ENCODE peak calls at places on chromosomes 2 and 18, in four cellular contexts. Y is cardiac fibroblast, X is prostate gland, D is foreskin keratinocyte. E is an unnamed sample.

GRCh38 chr18:46718501-46719341 is 38.1 kb downstream of the ST8SIA5 start:
- DNase-seq in Y (peak), X (no peak), D (no peak), E (no peak)

GRCh38 chr2:232444409-232445148 is 11.4 kb upstream of the ALPI start:
- DNase-seq in Y (peak), X (no peak), D (peak), E (peak)

GRCh38 chr2:33267745-33268144 is 208.7 kb upstream of the RASGRP3 start:
- DNase-seq in Y (peak), X (no peak), D (no peak), E (no peak)

GRCh38 chr18:11989174-11989573 is 7.9 kb downstream of the IMPA2 start:
- DNase-seq in Y (no peak), X (no peak), D (no peak), E (no peak)

GRCh38 chr2:143615617-143616016 is 486.4 kb downstream of the ARHGAP15 start:
- DNase-seq in Y (peak), X (no peak), D (no peak), E (no peak)

GRCh38 chr2:74845217-74845751 is 11.4 kb downstream of the HK2 start:
- DNase-seq in Y (peak), X (peak), D (peak), E (peak)

GRCh38 chr18:48835119-48835518 is 115.6 kb downstream of the SMAD7 start:
- DNase-seq in Y (no peak), X (no peak), D (no peak), E (no peak)

GRCh38 chr18:79596451-79597175 is 83.0 kb upstream of the CTDP1 start:
- DNase-seq in Y (no peak), X (no peak), D (no peak), E (no peak)

GRCh38 chr2:58063641-58064040 is 17.0 kb downstream of the VRK2 start:
- DNase-seq in Y (peak), X (no peak), D (peak), E (no peak)

GRCh38 chr2:105338020-105338385 is 663 bp downstream of the C2orf49 start:
- DNase-seq in Y (no peak), X (no peak), D (no peak), E (peak)

GRCh38 chr2:113757059-113757657 is 716 bp upstream of the SLC35F5 start:
- DNase-seq in Y (no peak), X (no peak), D (no peak), E (no peak)

GRCh38 chr2:231662811-231663457 is 45.4 kb upstream of the PTMA start:
- DNase-seq in Y (no peak), X (no peak), D (no peak), E (no peak)

GRCh38 chr2:64359892-64360657 is 93.9 kb upstream of the LGALSL start:
- DNase-seq in Y (peak), X (peak), D (peak), E (peak)

GRCh38 chr2:231361701-231362588 is 33.6 kb upstream of the B3GNT7 start:
- DNase-seq in Y (no peak), X (no peak), D (no peak), E (no peak)

GRCh38 chr2:20619624-20620024 is 31.3 kb downstream of the HS1BP3 start:
- DNase-seq in Y (no peak), X (no peak), D (no peak), E (no peak)

GRCh38 chr2:133338224-133338623 is 230.0 kb downstream of the NCKAP5 start:
- DNase-seq in Y (no peak), X (no peak), D (no peak), E (no peak)

GRCh38 chr2:170292415-170292814 is 114.5 kb downstream of the MYO3B start:
- DNase-seq in Y (no peak), X (no peak), D (no peak), E (no peak)

GRCh38 chr2:111701798-111702118 is 182.2 kb downstream of the ANAPC1 start:
- DNase-seq in Y (no peak), X (no peak), D (no peak), E (no peak)

GRCh38 chr2:238142382-238143205 is 4.1 kb downstream of the KLHL30 start:
- DNase-seq in Y (no peak), X (no peak), D (peak), E (no peak)

GRCh38 chr2:149931486-149931885 is 343.9 kb upstream of the MMADHC start:
- DNase-seq in Y (no peak), X (no peak), D (no peak), E (no peak)

GRCh38 chr2:135149251-135149650 is 97.2 kb downstream of the RAB3GAP1 start:
- DNase-seq in Y (peak), X (no peak), D (peak), E (peak)

GRCh38 chr2:12493031-12493513 is 223.7 kb upstream of the TRIB2 start:
- DNase-seq in Y (peak), X (no peak), D (peak), E (peak)

GRCh38 chr2:204503869-204504268 is 41.4 kb upstream of the PARD3B start:
- DNase-seq in Y (no peak), X (no peak), D (no peak), E (no peak)

GRCh38 chr2:145096582-145096981 is 576.7 kb upstream of the ZEB2 start:
- DNase-seq in Y (peak), X (no peak), D (peak), E (peak)

GRCh38 chr18:49597152-49597551 is 35.3 kb downstream of the LIPG start:
- DNase-seq in Y (no peak), X (no peak), D (no peak), E (no peak)

GRCh38 chr2:191217580-191217979 is 27.6 kb upstream of the MYO1B start:
- DNase-seq in Y (peak), X (no peak), D (peak), E (peak)

GRCh38 chr18:12053312-12053711 is 40.3 kb upstream of the ANKRD62 start:
- DNase-seq in Y (no peak), X (no peak), D (no peak), E (no peak)

GRCh38 chr2:232538671-232539070 is 821 bp upstream of the CHRNG start:
- DNase-seq in Y (no peak), X (no peak), D (no peak), E (no peak)

GRCh38 chr2:113711857-113712256 is 44.6 kb downstream of the SLC35F5 start:
- DNase-seq in Y (no peak), X (peak), D (no peak), E (no peak)

GRCh38 chr18:44035554-44035953 is 645.1 kb upstream of the SETBP1 start:
- DNase-seq in Y (peak), X (no peak), D (no peak), E (no peak)

GRCh38 chr2:43538034-43538670 is 57.7 kb downstream of the THADA start:
- DNase-seq in Y (no peak), X (no peak), D (peak), E (no peak)

GRCh38 chr18:10977042-10977441 is 172.3 kb downstream of the PIEZO2 start:
- DNase-seq in Y (no peak), X (no peak), D (no peak), E (no peak)

GRCh38 chr2:142131016-142131714 is at the start of gene LRP1B:
- DNase-seq in Y (peak), X (no peak), D (peak), E (no peak)

GRCh38 chr2:109368798-109369197 is 239.8 kb downstream of the SH3RF3 start:
- DNase-seq in Y (no peak), X (no peak), D (no peak), E (no peak)

GRCh38 chr2:100919316-100919715 is 82.8 kb upstream of the RPL31 start:
- DNase-seq in Y (no peak), X (no peak), D (no peak), E (no peak)

DNA sequence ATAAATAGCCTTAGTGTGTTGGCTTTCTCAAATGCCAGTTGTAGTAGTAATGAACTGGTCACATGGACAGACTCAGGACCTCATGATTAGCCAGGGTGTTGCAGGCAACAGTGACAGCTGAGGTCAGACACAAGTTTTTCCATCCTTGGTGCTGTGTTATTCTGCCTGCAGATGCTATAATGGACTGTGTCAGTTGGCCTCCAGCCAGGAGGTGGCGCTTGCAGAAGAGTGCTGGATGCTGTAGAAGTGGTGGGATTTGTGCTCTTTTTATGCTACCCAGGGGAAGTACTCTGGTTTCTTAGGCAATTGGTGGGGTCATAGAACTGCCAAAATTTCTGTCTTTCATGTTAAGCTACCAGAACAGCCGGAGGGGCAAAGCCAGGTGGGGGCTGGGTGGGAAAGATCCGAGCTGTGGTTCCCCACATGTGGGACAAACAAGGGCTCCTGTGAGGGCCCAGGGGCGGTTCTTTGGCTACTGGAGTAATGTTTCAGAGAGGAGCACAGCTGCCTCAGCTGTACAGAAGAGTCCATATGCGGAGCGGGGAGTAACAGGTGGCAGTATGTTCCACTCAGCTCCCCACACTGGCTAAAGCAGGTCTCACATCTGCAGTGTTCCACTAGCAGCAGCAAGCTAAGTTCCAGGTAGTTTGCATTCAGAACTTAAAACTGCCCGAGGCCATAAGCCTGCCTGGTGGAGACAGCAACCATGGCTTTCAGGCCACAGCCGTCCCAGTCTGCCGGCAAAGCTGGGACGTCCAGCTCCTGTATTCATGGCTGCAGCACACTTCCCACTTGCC is 104.4 kb downstream of the GULP1 start:
- DNase-seq in Y (no peak), X (no peak), D (no peak), E (no peak)
- TF ChIP-seq CTCF in Y (no peak), X (no peak), D (no peak), E (no peak)

DNA sequence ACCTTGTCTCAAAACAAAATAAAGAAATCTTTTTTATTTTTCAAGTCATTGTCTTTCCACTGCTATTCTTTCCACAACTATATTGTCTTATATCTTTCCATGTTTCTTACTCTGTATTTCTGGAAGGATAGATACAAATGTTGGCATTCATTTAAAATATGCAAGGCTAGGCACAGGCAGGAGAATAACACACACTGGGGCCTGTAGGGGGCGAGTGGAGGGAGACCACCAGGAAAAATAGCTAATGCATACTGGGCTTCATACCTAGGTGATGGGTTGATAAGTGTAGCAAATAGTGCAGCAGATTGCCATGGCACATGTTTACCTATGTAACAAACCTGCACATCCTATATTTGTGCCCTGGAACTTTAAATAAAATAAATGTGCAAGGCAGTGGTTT is 9.6 kb downstream of the MRPL30 start:
- DNase-seq in Y (no peak), X (no peak), D (no peak), E (no peak)
- TF ChIP-seq CTCF in Y (no peak), X (no peak), D (peak), E (no peak)

GRCh38 chr2:156398176-156398575 is 38.0 kb upstream of the GPD2 start:
- DNase-seq in Y (no peak), X (no peak), D (no peak), E (no peak)

GRCh38 chr2:156397229-156397628 is 39.0 kb upstream of the GPD2 start:
- DNase-seq in Y (no peak), X (no peak), D (no peak), E (no peak)

GRCh38 chr2:156399224-156399949 is 36.8 kb upstream of the GPD2 start:
- DNase-seq in Y (peak), X (peak), D (no peak), E (peak)

GRCh38 chr2:156396126-156396525 is 40.1 kb upstream of the GPD2 start:
- DNase-seq in Y (no peak), X (no peak), D (peak), E (no peak)

GRCh38 chr2:156394033-156394741 is 42.0 kb upstream of the GPD2 start:
- DNase-seq in Y (no peak), X (no peak), D (no peak), E (no peak)
- TF ChIP-seq CTCF in Y (no peak), X (no peak), D (no peak), E (no peak)

DNA sequence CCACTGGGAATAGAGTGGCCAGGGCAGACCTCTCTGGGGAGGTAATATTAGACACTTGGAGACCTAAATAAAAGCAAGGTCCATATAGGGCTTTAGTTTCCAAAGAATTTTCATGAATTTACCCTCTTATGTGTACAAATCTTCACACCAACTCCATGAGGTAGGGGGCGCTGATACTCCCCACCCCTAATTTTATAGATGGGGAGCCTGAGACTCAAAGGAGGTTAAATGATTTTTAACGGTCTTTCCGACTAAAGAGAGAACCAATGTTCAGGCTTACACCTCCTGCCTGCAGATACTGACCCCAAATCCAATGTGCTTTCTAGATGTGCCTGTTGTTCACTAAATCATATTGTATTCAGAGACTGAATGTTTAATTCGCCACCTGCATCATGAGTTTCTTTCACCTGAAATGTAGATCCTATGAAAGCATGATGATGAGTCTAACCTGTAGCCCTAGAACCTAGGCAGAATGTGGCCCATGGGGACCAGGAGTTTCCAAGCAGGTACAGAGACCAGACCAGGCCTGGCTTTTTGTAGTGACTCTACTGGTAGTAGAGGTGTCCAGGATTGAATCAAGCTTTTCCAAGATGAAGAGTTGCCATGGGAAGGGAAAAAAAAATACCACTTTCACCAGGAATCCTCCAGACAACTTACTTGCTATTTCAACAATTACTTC is 16.8 kb upstream of the PAX3 start:
- DNase-seq in Y (no peak), X (no peak), D (no peak), E (no peak)
- TF ChIP-seq CTCF in Y (peak), X (no peak), D (peak), E (no peak)

GRCh38 chr2:182821172-182821571 is 45.3 kb downstream of the FRZB start:
- DNase-seq in Y (no peak), X (no peak), D (peak), E (no peak)

GRCh38 chr2:182817558-182817957 is 48.9 kb downstream of the FRZB start:
- DNase-seq in Y (no peak), X (no peak), D (no peak), E (no peak)

GRCh38 chr2:182816856-182817255 is 49.6 kb downstream of the FRZB start:
- DNase-seq in Y (no peak), X (no peak), D (no peak), E (no peak)

GRCh38 chr2:182819412-182819811 is 47.0 kb downstream of the FRZB start:
- DNase-seq in Y (no peak), X (no peak), D (no peak), E (no peak)

DNA sequence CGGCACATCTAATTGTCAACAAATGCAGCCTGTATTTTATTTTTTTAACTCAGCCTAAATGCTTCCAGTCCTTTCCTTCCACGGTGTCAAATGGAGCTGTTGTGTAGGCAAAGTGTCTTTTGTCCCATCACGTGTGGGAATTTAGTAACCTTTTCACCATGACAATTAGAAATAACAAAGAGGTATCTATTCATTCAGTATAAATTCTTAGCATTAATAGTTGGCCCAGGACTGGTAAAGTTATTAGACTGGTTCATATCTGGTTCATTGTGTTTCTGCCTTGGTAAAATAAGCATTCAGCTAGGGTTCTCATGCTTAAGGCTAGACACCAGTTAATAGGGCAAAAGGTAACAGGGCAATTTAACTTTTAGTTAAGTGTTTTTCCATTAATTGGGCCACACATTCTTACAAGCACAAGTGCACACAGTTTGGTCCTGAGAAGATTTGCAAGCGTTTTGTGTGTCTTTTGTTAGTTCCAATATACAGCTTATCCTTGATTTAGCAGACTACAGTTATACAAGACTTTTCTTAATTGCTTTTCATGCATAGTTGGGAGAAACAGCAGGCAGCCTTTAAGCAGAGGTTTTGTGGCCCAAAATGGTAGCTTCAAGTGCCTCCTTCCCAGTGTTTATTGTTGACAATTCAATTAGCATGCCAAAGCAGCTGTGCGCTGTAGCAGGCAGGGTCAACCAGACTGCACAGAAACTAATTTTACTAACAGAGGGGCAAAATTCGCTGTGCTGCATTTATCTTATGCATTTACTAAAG is 47.7 kb downstream of the FRZB start:
- DNase-seq in Y (no peak), X (no peak), D (no peak), E (no peak)
- TF ChIP-seq CTCF in Y (no peak), X (no peak), D (no peak), E (no peak)

DNA sequence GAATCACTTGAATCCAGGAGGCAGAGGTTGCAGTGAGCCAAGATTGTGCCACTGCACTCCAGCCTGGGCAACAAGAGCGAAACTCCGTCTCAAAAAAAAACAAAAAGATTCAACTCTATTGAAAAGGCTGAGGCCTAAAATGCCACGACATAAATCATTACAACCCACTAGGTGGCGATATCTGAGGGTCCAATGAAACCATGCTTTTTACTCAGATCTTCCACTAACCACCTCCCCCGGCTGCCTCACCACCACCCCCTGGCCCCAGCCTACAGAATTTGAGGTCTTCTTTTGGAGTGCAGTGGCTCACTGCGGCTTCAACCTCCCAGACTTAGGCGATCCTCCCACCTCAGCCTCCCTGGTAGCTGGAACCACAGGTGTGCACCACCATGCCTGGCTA is 57.5 kb downstream of the AP1S3 start:
- DNase-seq in Y (peak), X (no peak), D (peak), E (peak)
- TF ChIP-seq CTCF in Y (peak), X (no peak), D (peak), E (no peak)

DNA sequence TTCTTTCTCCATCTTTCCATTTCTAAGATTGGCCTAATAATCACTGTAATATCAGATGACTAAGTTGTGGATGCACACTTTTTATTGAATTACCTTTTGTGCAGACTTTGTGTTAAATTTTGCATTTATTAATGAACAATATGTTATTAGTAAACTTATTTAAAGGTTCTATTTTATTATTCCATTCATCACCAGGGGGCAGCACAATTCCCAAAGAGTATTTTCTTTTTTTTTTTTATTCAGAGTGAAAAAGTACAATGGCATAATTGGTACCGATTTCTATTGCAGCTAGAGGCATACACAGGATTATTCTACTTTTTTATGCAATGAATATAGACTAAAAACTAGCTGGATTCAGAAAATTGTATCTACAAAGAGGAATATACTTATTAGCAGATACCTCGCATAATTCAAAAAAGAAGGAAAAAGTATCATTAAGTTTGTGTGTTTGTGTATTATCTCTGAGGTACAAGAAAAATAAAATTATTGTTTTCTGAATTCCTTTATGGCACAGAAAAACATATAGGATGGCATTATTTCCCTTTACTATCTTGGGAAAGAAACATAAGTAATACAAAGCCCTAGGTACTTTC is 390.6 kb downstream of the ERBB4 start:
- DNase-seq in Y (peak), X (no peak), D (no peak), E (no peak)
- TF ChIP-seq CTCF in Y (peak), X (peak), D (peak), E (peak)

GRCh38 chr2:103638978-103639377 is 877.1 kb downstream of the TMEM182 start:
- DNase-seq in Y (no peak), X (no peak), D (no peak), E (no peak)
- TF ChIP-seq CTCF in Y (no peak), X (no peak), D (no peak), E (no peak)